ENCODE peak calls at places on chromosome 10, in nine cellular contexts. X, F, L, Q, I, C, N, M and V are unnamed samples.

GRCh38 chr10:112475565-112476233 is 28.7 kb downstream of the VTI1A start:
- DNase-seq in X (peak), C (no peak), L (no peak), Q (no peak), F (no peak), I (no peak), M (peak), N (no peak), V (no peak)

GRCh38 chr10:14017380-14017943 is 313.3 kb downstream of the FRMD4A start:
- DNase-seq in M (no peak), N (no peak), C (no peak), L (no peak), Q (no peak), I (no peak), X (peak), F (no peak), V (no peak)

GRCh38 chr10:78925800-78926319 is 142.9 kb upstream of the ZMIZ1 start:
- DNase-seq in X (peak), F (no peak), N (no peak), I (no peak), L (no peak), Q (no peak), M (peak), C (no peak), V (no peak)

GRCh38 chr10:102814873-102815661 is 22.1 kb downstream of the CYP17A1 start:
- DNase-seq in C (no peak), N (no peak), L (no peak), M (peak), I (peak), Q (no peak), X (peak), F (no peak), V (no peak)

GRCh38 chr10:103254538-103255325 is 9.0 kb downstream of the RPEL1 start:
- DNase-seq in M (no peak), Q (no peak), I (no peak), C (peak), X (peak), F (no peak), L (no peak), N (no peak), V (no peak)

GRCh38 chr10:124006526-124006925 is 86.9 kb downstream of the CHST15 start:
- DNase-seq in M (no peak), X (no peak), F (no peak), N (no peak), I (no peak), C (no peak), L (no peak), Q (no peak), V (no peak)

GRCh38 chr10:130022501-130023299 is 58.6 kb upstream of the EBF3 start:
- DNase-seq in M (peak), Q (no peak), L (no peak), N (no peak), X (peak), C (no peak), F (no peak), I (no peak), V (no peak)

GRCh38 chr10:4698075-4698474 is 127.9 kb upstream of the AKR1E2 start:
- DNase-seq in L (no peak), M (peak), Q (no peak), X (peak), C (no peak), F (no peak), I (no peak), N (no peak), V (no peak)

GRCh38 chr10:112083526-112083925 is 100.0 kb downstream of the GPAM start:
- DNase-seq in F (no peak), L (no peak), Q (no peak), I (no peak), X (no peak), N (no peak), C (no peak), M (no peak), V (no peak)

GRCh38 chr10:69334258-69335062 is 56.2 kb downstream of the HK1 start:
- DNase-seq in C (no peak), I (no peak), F (no peak), M (no peak), X (no peak), L (no peak), N (no peak), Q (no peak), V (no peak)

GRCh38 chr10:46289209-46289810 is 2.5 kb downstream of the ANTXRL start:
- DNase-seq in X (no peak), M (no peak), C (no peak), L (no peak), N (no peak), I (no peak), F (no peak), Q (no peak), V (no peak)

GRCh38 chr10:66925896-66926719 is at the start of gene LRRTM3:
- DNase-seq in C (peak), I (peak), M (peak), L (peak), X (peak), F (no peak), Q (peak), N (peak), V (peak)

GRCh38 chr10:94194256-94194655 is 168.5 kb downstream of the NOC3L start:
- DNase-seq in F (no peak), L (no peak), X (peak), C (no peak), M (peak), N (no peak), Q (no peak), I (no peak), V (no peak)

GRCh38 chr10:114629824-114630430 is 28.1 kb downstream of the ABLIM1 start:
- DNase-seq in F (no peak), I (no peak), C (no peak), L (no peak), X (no peak), N (no peak), M (no peak), Q (no peak), V (no peak)

GRCh38 chr10:50919010-50919409 is 33.6 kb upstream of the A1CF start:
- DNase-seq in X (no peak), F (no peak), M (no peak), L (no peak), Q (no peak), C (no peak), I (no peak), N (no peak), V (no peak)

GRCh38 chr10:32958992-32959703 is 1.1 kb upstream of the ITGB1 start:
- DNase-seq in C (no peak), X (no peak), L (no peak), N (peak), Q (no peak), I (no peak), F (no peak), M (no peak), V (no peak)

GRCh38 chr10:35910234-35910633 is 268.1 kb upstream of the FZD8 start:
- DNase-seq in X (peak), M (peak), F (no peak), Q (no peak), L (no peak), C (no peak), N (no peak), I (no peak), V (no peak)

DNA sequence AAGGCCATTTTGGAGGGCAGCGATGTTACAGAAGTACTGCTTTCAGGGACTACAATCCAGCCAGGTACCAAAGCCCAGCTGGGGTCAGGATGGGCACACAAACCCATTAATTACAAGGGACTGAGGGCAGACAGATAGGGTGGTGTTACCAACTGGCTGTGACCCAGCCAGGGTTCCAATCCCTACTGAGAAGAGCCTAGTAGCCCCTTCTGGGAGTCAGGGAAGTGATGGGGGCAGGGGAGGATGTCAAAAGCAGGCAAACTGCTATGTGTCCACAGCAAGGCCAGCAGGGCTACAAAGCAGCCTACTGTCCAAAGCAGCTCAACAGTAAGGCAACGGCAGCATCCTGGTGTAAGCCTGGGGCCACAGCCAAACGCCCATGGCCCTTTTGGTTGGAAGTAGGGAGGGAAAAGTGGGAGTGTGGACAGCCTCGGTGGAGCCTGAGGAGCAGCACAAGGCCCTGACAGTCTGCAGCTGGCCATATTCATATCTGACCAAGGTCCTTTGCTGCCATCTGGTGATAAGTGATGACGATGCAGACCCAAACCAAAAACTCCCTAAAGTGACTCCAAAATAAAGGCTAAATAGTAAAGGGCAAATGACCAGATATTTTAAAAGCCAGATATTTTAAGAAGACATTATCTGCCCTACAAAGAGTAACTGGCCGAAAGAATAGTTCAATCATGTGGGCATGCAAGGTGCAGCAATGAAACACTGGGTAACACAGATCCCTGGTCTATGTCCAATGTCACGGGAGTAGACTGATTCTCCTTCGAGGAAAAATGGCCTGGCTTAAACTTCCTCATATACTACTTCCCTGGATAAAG is 56.9 kb downstream of the XPNPEP1 start:
- DNase-seq in F (no peak), I (peak), L (no peak), X (no peak), C (peak), Q (peak), M (peak), N (no peak), V (peak)
- TF ChIP-seq CTCF in F (no peak), I (peak), L (peak), X (peak), C (no peak), Q (no peak), M (peak), N (no peak), V (peak)

GRCh38 chr10:119620771-119621384 is 24.1 kb upstream of the TIAL1 start:
- DNase-seq in N (no peak), C (no peak), X (peak), L (no peak), Q (no peak), M (no peak), I (no peak), F (no peak), V (no peak)

GRCh38 chr10:119614686-119615085 is 17.9 kb upstream of the TIAL1 start:
- DNase-seq in L (no peak), M (no peak), Q (no peak), F (no peak), I (no peak), N (no peak), C (no peak), X (no peak), V (no peak)

GRCh38 chr10:119619215-119619614 is 22.5 kb upstream of the TIAL1 start:
- DNase-seq in F (no peak), Q (no peak), N (no peak), X (no peak), I (no peak), M (no peak), L (no peak), C (no peak), V (no peak)

GRCh38 chr10:119620241-119620753 is 23.5 kb upstream of the TIAL1 start:
- DNase-seq in X (peak), L (no peak), M (peak), N (no peak), C (no peak), Q (no peak), F (no peak), I (no peak), V (no peak)

GRCh38 chr10:119616879-119617580 is 20.3 kb upstream of the TIAL1 start:
- DNase-seq in L (peak), I (no peak), Q (no peak), X (peak), C (no peak), N (no peak), F (peak), M (peak), V (peak)
- TF ChIP-seq CTCF in L (no peak), I (no peak), Q (no peak), X (peak), C (no peak), N (no peak), F (no peak), M (peak), V (peak)

GRCh38 chr10:24384954-24385353 is 176.0 kb downstream of the KIAA1217 start:
- DNase-seq in F (no peak), I (peak), C (no peak), N (no peak), L (no peak), X (no peak), Q (no peak), M (peak), V (no peak)

GRCh38 chr10:24382596-24382978 is 173.6 kb downstream of the KIAA1217 start:
- DNase-seq in F (no peak), N (peak), I (no peak), Q (no peak), C (no peak), X (no peak), M (no peak), L (no peak), V (no peak)

GRCh38 chr10:24382045-24382444 is 173.1 kb downstream of the KIAA1217 start:
- DNase-seq in L (no peak), I (no peak), F (no peak), X (no peak), Q (no peak), N (no peak), C (no peak), M (no peak), V (no peak)

GRCh38 chr10:24382979-24383663 is 174.2 kb downstream of the KIAA1217 start:
- DNase-seq in F (no peak), X (peak), L (peak), N (peak), I (peak), Q (peak), M (peak), C (no peak), V (no peak)

DNA sequence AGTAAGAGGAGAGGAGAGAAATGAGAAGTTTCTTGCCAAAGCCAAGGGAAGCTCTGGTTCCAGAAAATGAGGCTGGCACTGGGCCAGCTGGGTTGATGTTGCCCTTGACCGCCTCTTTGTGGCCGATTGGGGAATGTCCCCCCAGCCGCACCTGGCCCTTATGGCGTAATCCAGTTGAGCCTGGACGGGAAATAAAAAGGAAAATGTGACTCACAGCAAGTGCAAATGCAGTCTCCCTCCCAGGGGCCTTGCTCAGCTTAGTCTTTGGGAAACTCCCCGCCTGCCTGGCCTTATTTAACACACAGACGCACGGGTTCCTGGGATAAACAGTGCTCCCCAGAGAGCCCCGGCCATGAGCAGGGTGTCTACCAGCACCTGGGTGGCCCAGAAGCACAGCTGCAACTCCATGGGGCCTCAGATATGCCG is 174.8 kb downstream of the KIAA1217 start:
- DNase-seq in N (peak), Q (peak), I (peak), L (peak), M (peak), C (peak), F (no peak), X (peak), V (no peak)
- TF ChIP-seq CTCF in N (peak), Q (peak), I (peak), L (peak), M (peak), C (peak), F (no peak), X (peak), V (peak)

DNA sequence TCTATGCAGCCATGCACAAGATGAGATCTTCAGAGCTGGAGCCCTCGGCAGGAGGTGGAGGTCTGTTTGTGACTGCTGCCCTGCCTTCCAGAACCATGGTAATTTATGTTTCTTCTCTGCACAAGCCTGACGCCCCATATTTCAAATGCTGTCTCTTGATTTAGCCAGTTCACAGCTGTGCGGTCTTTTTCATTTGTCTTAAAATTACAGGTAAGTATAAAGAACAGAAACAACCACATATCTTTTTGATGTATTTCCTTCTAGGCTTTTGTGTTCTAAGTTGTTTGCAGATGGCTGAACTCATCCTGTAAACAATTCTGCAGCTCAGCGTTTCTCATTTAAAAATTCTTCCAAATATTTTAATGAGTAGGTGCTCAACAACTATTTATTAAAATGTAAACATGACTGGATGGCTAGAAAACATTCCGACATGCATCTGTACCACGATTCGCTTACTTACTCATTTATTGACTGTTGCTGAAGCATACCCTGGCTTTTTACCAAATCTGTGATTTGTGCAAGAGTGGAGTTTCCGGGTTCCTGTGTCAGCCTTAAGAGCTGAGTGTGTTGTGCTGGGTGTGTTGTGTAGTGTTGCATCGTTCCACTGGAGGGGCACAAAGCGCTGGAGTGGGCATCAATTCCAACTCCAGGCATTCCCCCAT is 58.9 kb downstream of the PIP4K2A start:
- DNase-seq in Q (no peak), I (no peak), M (peak), N (no peak), L (no peak), F (peak), C (no peak), X (peak), V (no peak)
- TF ChIP-seq CTCF in Q (no peak), I (no peak), M (peak), N (no peak), L (no peak), F (no peak), C (no peak), X (no peak), V (no peak)